ENCODE peak calls at places on chromosomes 12 and 14, in seven cellular contexts. N is putamen, Z is GM12865, X is lung microvascular endothelial cell, Y is left ventricle myocardium superior, B is RWPE2, T is LoVo. C is an unnamed sample.
A peak's percentile ranks its signal among the peaks of the same experiment; 100 is the strongest.

GRCh38 chr12:132276066-132276719 is 53.2 kb downstream of the GALNT9 start:
- DNase-seq in N (no peak), Z (no peak), Y (peak; percentile 16), T (no peak), B (no peak), X (no peak), C (peak; percentile 83)

GRCh38 chr14:92248638-92249037 is 74.3 kb upstream of the SLC24A4 start:
- DNase-seq in Y (no peak), Z (no peak), N (no peak), B (no peak), T (no peak), X (no peak), C (no peak)

GRCh38 chr12:46557539-46558373 is 185.2 kb upstream of the SLC38A2 start:
- DNase-seq in Y (no peak), X (no peak), T (no peak), Z (no peak), B (no peak), N (no peak), C (no peak)

GRCh38 chr12:52534482-52534881 is 14.3 kb upstream of the KRT5 start:
- DNase-seq in N (no peak), X (no peak), B (no peak), Y (no peak), Z (peak; percentile 15), T (no peak), C (no peak)

GRCh38 chr14:58060077-58060476 is 91.9 kb downstream of the ARMH4 start:
- DNase-seq in B (no peak), X (no peak), N (no peak), Z (no peak), T (no peak), Y (no peak), C (no peak)

GRCh38 chr12:1815814-1816729 is 4.3 kb upstream of the LRTM2 start:
- DNase-seq in N (no peak), T (no peak), Z (no peak), X (no peak), B (no peak), Y (no peak), C (no peak)

GRCh38 chr14:91977909-91978308 is 30.4 kb upstream of the FBLN5 start:
- DNase-seq in T (no peak), X (no peak), Z (no peak), Y (no peak), B (no peak), N (no peak), C (no peak)

GRCh38 chr14:77098470-77099353 is 654 bp downstream of the CIPC start:
- DNase-seq in N (peak; percentile 86), B (no peak), X (no peak), Z (no peak), Y (peak; percentile 88), T (no peak), C (peak; percentile 96)

GRCh38 chr14:99035268-99035667 is 236.7 kb downstream of the BCL11B start:
- DNase-seq in X (no peak), B (no peak), Y (peak; percentile 67), T (peak; percentile 1), N (peak; percentile 35), Z (no peak), C (peak; percentile 8)

GRCh38 chr14:52006361-52006760 is 17.0 kb downstream of the RTRAF start:
- DNase-seq in N (no peak), X (no peak), T (no peak), B (no peak), Y (no peak), Z (no peak), C (no peak)

GRCh38 chr12:110790301-110790700 is 47.6 kb upstream of the PPP1CC start:
- DNase-seq in N (no peak), Y (no peak), Z (no peak), T (no peak), B (no peak), X (no peak), C (no peak)

GRCh38 chr12:78951746-78952532 is 87.4 kb downstream of the SYT1 start:
- DNase-seq in B (no peak), N (peak; percentile 23), X (peak; percentile 43), Z (no peak), Y (no peak), T (no peak), C (peak; percentile 88)

GRCh38 chr14:84857571-84857970 is 672.4 kb upstream of the FLRT2 start:
- DNase-seq in N (no peak), Y (no peak), Z (no peak), T (no peak), X (no peak), B (no peak), C (no peak)

GRCh38 chr14:50344831-50345563 is 32.9 kb downstream of the DMAC2L start:
- DNase-seq in N (no peak), X (no peak), T (no peak), Y (no peak), Z (no peak), B (no peak), C (no peak)

GRCh38 chr12:104419717-104420116 is 37.0 kb upstream of the CHST11 start:
- DNase-seq in B (no peak), Z (no peak), T (no peak), Y (no peak), N (no peak), X (no peak), C (no peak)

GRCh38 chr12:45909041-45909713 is 81.2 kb downstream of the SCAF11 start:
- DNase-seq in B (no peak), N (no peak), Y (no peak), Z (no peak), T (no peak), X (peak; percentile 31), C (no peak)

GRCh38 chr12:57627504-57628279 is 5.3 kb downstream of the B4GALNT1 start:
- DNase-seq in N (no peak), B (peak; percentile 59), T (no peak), Y (no peak), Z (no peak), X (no peak), C (no peak)

GRCh38 chr12:111255261-111255660 is 113.6 kb downstream of the PHETA1 start:
- DNase-seq in X (no peak), Y (no peak), B (no peak), N (no peak), Z (no peak), T (no peak), C (no peak)

GRCh38 chr14:21408152-21408551 is 24.3 kb upstream of the SUPT16H start:
- DNase-seq in Y (no peak), X (peak; percentile 61), B (no peak), N (no peak), Z (no peak), T (no peak), C (no peak)

GRCh38 chr12:15562263-15562662 is 226.9 kb downstream of the EPS8 start:
- DNase-seq in Z (no peak), T (no peak), N (no peak), Y (no peak), X (no peak), B (no peak), C (no peak)

GRCh38 chr12:1768585-1768984 is 51.8 kb upstream of the LRTM2 start:
- DNase-seq in Y (no peak), Z (no peak), T (no peak), N (no peak), B (no peak), X (no peak), C (no peak)

GRCh38 chr12:15584366-15585041 is 204.7 kb downstream of the EPS8 start:
- DNase-seq in N (peak; percentile 66), T (peak; percentile 77), Z (peak; percentile 84), Y (no peak), X (peak; percentile 84), B (no peak), C (peak; percentile 39)

GRCh38 chr12:120688527-120689071 is 1.6 kb downstream of the MLEC start:
- DNase-seq in B (no peak), Y (no peak), X (peak; percentile 47), N (no peak), T (peak; percentile 41), Z (peak; percentile 34), C (no peak)

GRCh38 chr14:87524011-87524410 is 469.0 kb downstream of the GALC start:
- DNase-seq in B (no peak), Z (no peak), X (no peak), Y (no peak), N (no peak), T (no peak), C (no peak)

GRCh38 chr12:1843641-1844005 is 23.3 kb downstream of the LRTM2 start:
- DNase-seq in B (peak; percentile 46), Y (no peak), Z (no peak), N (no peak), X (no peak), T (no peak), C (no peak)

C was measured in G401.